ENCODE peak calls at places on chromosomes 2 and 18, in six cellular contexts. M is pancreas; T is naive thymus-derived CD4-positive, alpha-beta T cell; X is IMR-90; L is small intestine; I is BE2C. B is an unnamed sample. For H3K4me1 and H3K27me3, the result is how much of the 10 kb centered on the place peaks cover.

GRCh38 chr18:43393174-43393573 is 115.9 kb upstream of the SYT4 start:
- DNase-seq in M (no peak), T (no peak), X (no peak), L (no peak), I (peak), B (no peak)

GRCh38 chr2:148604927-148605326 is 39.6 kb upstream of the EPC2 start:
- DNase-seq in M (no peak), T (no peak), X (no peak), L (no peak), I (no peak), B (no peak)

GRCh38 chr18:31045599-31045998 is 3.1 kb upstream of the DSC3 start:
- DNase-seq in M (no peak), T (no peak), X (no peak), L (no peak), I (no peak), B (no peak)

GRCh38 chr2:100381240-100381639 is 36.2 kb downstream of the CHST10 start:
- DNase-seq in M (peak), T (peak), X (peak), L (peak), I (peak), B (peak)

GRCh38 chr2:12057436-12058166 is 311.2 kb downstream of the LPIN1 start:
- DNase-seq in M (no peak), T (no peak), X (no peak), L (peak), I (no peak), B (no peak)

GRCh38 chr2:12416600-12416999 is 300.1 kb upstream of the TRIB2 start:
- DNase-seq in M (peak), T (peak), X (peak), L (peak), I (peak), B (peak)

GRCh38 chr2:36322108-36322507 is 33.5 kb upstream of the CRIM1 start:
- DNase-seq in M (no peak), T (peak), X (peak), L (peak), I (no peak), B (no peak)

GRCh38 chr2:241617431-241618154 is 19.4 kb downstream of the THAP4 start:
- DNase-seq in M (no peak), T (peak), X (no peak), L (peak), I (peak), B (no peak)

GRCh38 chr2:213238753-213239591 is 45.3 kb upstream of the SPAG16 start:
- DNase-seq in M (peak), T (no peak), X (peak), L (no peak), I (no peak), B (no peak)

GRCh38 chr2:102761763-102762162 is at the start of gene TMEM182:
- DNase-seq in M (no peak), T (no peak), X (no peak), L (no peak), I (no peak), B (no peak)

GRCh38 chr2:12807907-12808810 is 91.4 kb downstream of the TRIB2 start:
- DNase-seq in M (no peak), T (no peak), X (no peak), L (no peak), I (no peak), B (no peak)

GRCh38 chr2:218985325-218986091 is 524 bp upstream of the FEV start:
- DNase-seq in M (no peak), T (no peak), X (no peak), L (no peak), I (peak), B (no peak)

GRCh38 chr2:58448065-58448507 is 207.0 kb upstream of the FANCL start:
- DNase-seq in M (peak), T (no peak), X (peak), L (peak), I (peak), B (no peak)

GRCh38 chr2:120606931-120607330 is 128.7 kb upstream of the GLI2 start:
- DNase-seq in M (no peak), T (no peak), X (no peak), L (no peak), I (no peak), B (no peak)

GRCh38 chr2:120863173-120863545 is 127.5 kb downstream of the GLI2 start:
- DNase-seq in M (no peak), T (no peak), X (no peak), L (no peak), I (no peak), B (no peak)

GRCh38 chr2:232886176-232886575 is 16.1 kb downstream of the SNORC start:
- DNase-seq in M (no peak), T (no peak), X (no peak), L (no peak), I (no peak), B (no peak)

GRCh38 chr2:101064868-101065549 is 62.9 kb downstream of the RPL31 start:
- DNase-seq in M (no peak), T (no peak), X (peak), L (no peak), I (no peak), B (no peak)

GRCh38 chr2:113175736-113176695 is 2.2 kb downstream of the PSD4 start:
- DNase-seq in M (no peak), T (no peak), X (no peak), L (no peak), I (no peak), B (no peak)
- H3K4me1 ChIP-seq in M (under half), T (half or more), X (under half), L (under half), I (under half), B (half or more)

GRCh38 chr2:41880561-41881243 is 167.1 kb upstream of the PKDCC start:
- DNase-seq in M (no peak), T (no peak), X (no peak), L (no peak), I (no peak), B (no peak)

GRCh38 chr2:41878056-41878455 is 169.8 kb upstream of the PKDCC start:
- DNase-seq in M (no peak), T (no peak), X (no peak), L (no peak), I (no peak), B (no peak)

GRCh38 chr2:41878726-41879366 is 169.0 kb upstream of the PKDCC start:
- DNase-seq in M (no peak), T (no peak), X (no peak), L (no peak), I (no peak), B (no peak)

GRCh38 chr2:41881249-41881648 is 166.6 kb upstream of the PKDCC start:
- DNase-seq in M (no peak), T (no peak), X (peak), L (no peak), I (no peak), B (no peak)

GRCh38 chr2:41879367-41879871 is 168.4 kb upstream of the PKDCC start:
- DNase-seq in M (no peak), T (no peak), X (no peak), L (peak), I (peak), B (no peak)
- H3K27me3 ChIP-seq in M (under half), T (under half), X (under half), L (under half), I (under half), B (under half)

GRCh38 chr2:203799905-203800304 is 67.7 kb upstream of the CTLA4 start:
- DNase-seq in M (no peak), T (no peak), X (no peak), L (no peak), I (no peak), B (no peak)
- H3K4me1 ChIP-seq in M (under half), T (under half), X (under half), L (under half), I (under half), B (under half)

DNA sequence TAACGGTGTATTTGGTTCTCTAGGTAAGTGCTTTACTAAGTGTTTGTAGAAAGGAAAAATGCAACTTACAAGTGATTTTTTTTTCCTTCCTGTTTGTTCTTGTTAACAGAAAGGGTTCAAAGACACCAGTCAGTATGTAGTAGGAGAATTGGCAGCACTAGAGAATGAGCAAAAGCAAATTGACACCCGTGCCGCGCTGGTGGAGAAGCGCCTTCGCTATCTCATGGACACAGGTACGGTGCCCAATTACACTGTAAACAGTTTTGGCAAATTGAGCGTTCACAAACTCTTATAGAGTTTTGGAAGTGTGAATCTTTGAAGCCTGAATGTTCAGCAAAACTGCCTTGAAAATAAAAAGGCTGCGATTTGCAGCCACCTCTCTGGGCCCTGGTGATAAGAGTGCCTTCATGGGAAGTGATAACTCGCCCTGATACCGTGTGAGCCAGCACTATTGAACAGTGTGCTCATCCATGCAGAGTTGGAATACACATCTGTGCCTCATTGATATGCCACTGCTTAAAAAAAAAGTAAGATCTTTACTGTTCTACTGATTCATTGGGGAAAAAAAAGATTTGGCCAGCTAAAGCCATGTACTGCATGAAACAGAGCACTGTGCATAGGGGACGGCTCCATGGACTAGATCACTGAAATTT is 54.0 kb upstream of the OTX1 start:
- DNase-seq in M (no peak), T (no peak), X (no peak), L (no peak), I (no peak), B (no peak)
- H3K27me3 ChIP-seq in M (under half), T (under half), X (under half), L (under half), I (under half), B (under half)

GRCh38 chr2:72090271-72090720 is 57.4 kb downstream of the CYP26B1 start:
- DNase-seq in M (no peak), T (no peak), X (no peak), L (no peak), I (no peak), B (no peak)
- H3K4me1 ChIP-seq in M (under half), T (under half), X (under half), L (under half), I (under half), B (under half)

GRCh38 chr18:22370414-22370813 is 47.3 kb downstream of the CTAGE1 start:
- DNase-seq in M (no peak), T (no peak), X (no peak), L (no peak), I (no peak), B (no peak)

GRCh38 chr18:22363867-22364463 is 53.8 kb downstream of the CTAGE1 start:
- DNase-seq in M (no peak), T (no peak), X (peak), L (peak), I (no peak), B (no peak)

DNA sequence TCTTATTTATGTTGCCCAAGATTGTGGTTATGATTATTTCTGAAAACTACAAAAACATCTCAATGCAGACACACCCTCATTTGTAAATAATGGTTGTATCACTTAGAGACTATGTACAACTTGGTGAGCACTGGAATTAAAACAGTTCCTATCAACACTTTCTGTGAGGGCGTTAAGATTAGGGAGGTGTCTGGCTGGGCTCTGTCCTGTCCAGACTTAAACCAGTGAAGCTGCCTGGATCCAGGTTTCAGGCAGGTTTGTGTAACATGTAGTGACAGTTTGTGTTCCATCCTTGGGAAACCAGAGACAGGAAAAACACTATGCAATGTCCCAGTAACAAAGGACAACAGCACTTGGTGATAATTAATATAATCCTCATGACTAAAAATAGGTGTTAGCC is 49.6 kb downstream of the CTAGE1 start:
- DNase-seq in M (no peak), T (no peak), X (no peak), L (no peak), I (no peak), B (no peak)
- H3K27me3 ChIP-seq in M (under half), T (under half), X (under half), L (under half), I (under half), B (under half)

GRCh38 chr2:27086090-27086721 is 366 bp upstream of the KHK start:
- DNase-seq in M (peak), T (peak), X (peak), L (peak), I (peak), B (peak)
- H3K4me1 ChIP-seq in M (under half), T (under half), X (under half), L (under half), I (under half), B (under half)

GRCh38 chr18:79782566-79783308 is 15.0 kb upstream of the KCNG2 start:
- DNase-seq in M (no peak), T (no peak), X (no peak), L (no peak), I (no peak), B (no peak)

GRCh38 chr18:79779700-79780190 is 18.0 kb upstream of the KCNG2 start:
- DNase-seq in M (no peak), T (no peak), X (no peak), L (no peak), I (no peak), B (no peak)

GRCh38 chr18:79779021-79779699 is 18.6 kb upstream of the KCNG2 start:
- DNase-seq in M (no peak), T (no peak), X (no peak), L (no peak), I (no peak), B (no peak)

GRCh38 chr18:79780547-79780946 is 17.2 kb upstream of the KCNG2 start:
- DNase-seq in M (no peak), T (no peak), X (no peak), L (no peak), I (no peak), B (no peak)

DNA sequence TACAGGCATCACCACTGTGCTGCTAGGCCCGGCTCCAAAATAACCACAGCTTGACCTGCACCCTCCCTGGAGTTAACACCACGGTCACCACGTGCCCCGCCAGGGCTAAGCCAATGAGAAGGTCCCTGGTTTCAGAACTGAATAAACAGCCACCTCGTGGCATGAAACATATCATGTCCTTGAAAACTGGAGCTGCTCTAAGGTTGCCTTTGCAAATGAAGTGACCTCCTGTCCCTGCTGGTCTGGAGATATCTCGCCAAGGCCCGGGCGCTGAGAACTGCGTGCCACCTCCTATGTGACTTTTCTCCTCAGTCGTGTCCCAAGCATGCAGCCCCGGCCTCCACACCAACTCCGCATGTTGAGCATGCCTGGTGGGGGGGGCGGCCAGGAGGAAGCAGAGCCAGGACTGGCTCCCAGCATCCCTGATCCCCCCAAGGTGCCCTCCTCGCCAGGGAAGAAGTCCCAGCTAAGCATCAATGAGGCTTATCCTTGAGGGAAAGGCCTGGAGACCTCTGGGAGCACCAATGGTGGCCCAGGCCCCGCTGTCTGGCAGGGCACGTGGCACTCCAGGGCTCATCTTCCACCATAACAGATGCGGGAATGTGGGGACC is 16.3 kb upstream of the KCNG2 start:
- DNase-seq in M (no peak), T (no peak), X (no peak), L (no peak), I (no peak), B (no peak)
- H3K27me3 ChIP-seq in M (under half), T (under half), X (under half), L (under half), I (under half), B (under half)

GRCh38 chr2:224572338-224572737 is 12.8 kb downstream of the CUL3 start:
- DNase-seq in M (no peak), T (no peak), X (no peak), L (no peak), I (no peak), B (no peak)
- H3K4me1 ChIP-seq in M (under half), T (half or more), X (under half), L (under half), I (under half), B (under half)

GRCh38 chr2:227378371-227378782 is 729 bp downstream of the TM4SF20 start:
- DNase-seq in M (no peak), T (no peak), X (peak), L (no peak), I (no peak), B (no peak)
- H3K27me3 ChIP-seq in M (under half), T (under half), X (under half), L (under half), I (under half), B (under half)